ENCODE peak calls at places on chromosomes 5 and 9, in nine cellular contexts. O is GM12878, U is lower lobe of right lung, K is heart right ventricle, J is mesendoderm, I is GM23338, B is HepG2, H is NT2/D1, N is fibroblast of lung. C is an unnamed sample. For H3K4me1 and H3K36me3, the result is how much of the 10 kb centered on the place peaks cover.

GRCh38 chr9:37215456-37216229 is 95.3 kb downstream of the ZCCHC7 start:
- DNase-seq in O (no peak), U (no peak), K (no peak), J (no peak), I (no peak), B (no peak), H (no peak), N (peak), C (no peak)

GRCh38 chr5:139157556-139157955 is 40.6 kb downstream of the SIL1 start:
- DNase-seq in O (no peak), U (no peak), K (no peak), J (no peak), I (no peak), B (no peak), H (no peak), N (no peak), C (no peak)

GRCh38 chr5:73280386-73280785 is 107.4 kb downstream of the TMEM174 start:
- DNase-seq in O (no peak), U (peak), K (no peak), J (no peak), I (no peak), B (no peak), H (no peak), N (no peak), C (no peak)

GRCh38 chr9:89342213-89342612 is 23.9 kb downstream of the SECISBP2 start:
- DNase-seq in O (no peak), U (no peak), K (no peak), J (peak), I (no peak), B (no peak), H (no peak), N (no peak), C (no peak)

GRCh38 chr9:70679845-70680244 is 265.4 kb upstream of the KLF9 start:
- DNase-seq in O (no peak), U (no peak), K (no peak), J (no peak), I (no peak), B (no peak), H (no peak), N (no peak), C (no peak)

GRCh38 chr9:96620832-96621269 is 1.2 kb upstream of the CDC14B start:
- DNase-seq in O (no peak), U (no peak), K (no peak), J (peak), I (peak), B (peak), H (peak), N (no peak), C (no peak)

GRCh38 chr9:98406469-98406868 is 151.0 kb upstream of the TBC1D2 start:
- DNase-seq in O (no peak), U (no peak), K (no peak), J (no peak), I (no peak), B (no peak), H (no peak), N (no peak), C (no peak)

GRCh38 chr5:16538001-16538400 is 72.4 kb upstream of the ZNF622 start:
- DNase-seq in O (no peak), U (no peak), K (no peak), J (no peak), I (no peak), B (no peak), H (no peak), N (no peak), C (no peak)

GRCh38 chr9:129989740-129990139 is 53.2 kb downstream of the FNBP1 start:
- DNase-seq in O (no peak), U (no peak), K (no peak), J (no peak), I (no peak), B (no peak), H (no peak), N (peak), C (no peak)

GRCh38 chr5:124457101-124457500 is 289.3 kb downstream of the ZNF608 start:
- DNase-seq in O (no peak), U (no peak), K (no peak), J (no peak), I (no peak), B (no peak), H (no peak), N (no peak), C (no peak)

GRCh38 chr9:132896906-132897305 is 18.2 kb downstream of the SPACA9 start:
- DNase-seq in O (no peak), U (no peak), K (no peak), J (no peak), I (no peak), B (no peak), H (no peak), N (no peak), C (no peak)

GRCh38 chr5:155661859-155662258 is 648.3 kb downstream of the KIF4B start:
- DNase-seq in O (no peak), U (no peak), K (no peak), J (no peak), I (no peak), B (no peak), H (no peak), N (no peak), C (no peak)

GRCh38 chr5:135243194-135244191 is 155.5 kb downstream of the MACROH2A1 start:
- DNase-seq in O (no peak), U (no peak), K (peak), J (no peak), I (no peak), B (peak), H (no peak), N (no peak), C (no peak)

GRCh38 chr9:83978992-83979811 is 813 bp downstream of the HNRNPK start:
- DNase-seq in O (no peak), U (peak), K (peak), J (peak), I (peak), B (peak), H (peak), N (peak), C (peak)

GRCh38 chr5:88799976-88800375 is 83.0 kb downstream of the MEF2C start:
- DNase-seq in O (no peak), U (no peak), K (no peak), J (no peak), I (no peak), B (no peak), H (no peak), N (peak), C (no peak)

GRCh38 chr9:96442491-96442890 is 7.5 kb upstream of the HABP4 start:
- DNase-seq in O (no peak), U (no peak), K (no peak), J (no peak), I (no peak), B (no peak), H (no peak), N (no peak), C (no peak)

GRCh38 chr5:131163315-131164119 is 1.5 kb downstream of the HINT1 start:
- DNase-seq in O (no peak), U (no peak), K (no peak), J (peak), I (no peak), B (peak), H (no peak), N (peak), C (no peak)

GRCh38 chr9:38022995-38023394 is 46.0 kb downstream of the SHB start:
- DNase-seq in O (no peak), U (peak), K (no peak), J (no peak), I (no peak), B (no peak), H (no peak), N (no peak), C (no peak)

GRCh38 chr9:104863180-104863883 is 64.6 kb downstream of the ABCA1 start:
- DNase-seq in O (peak), U (no peak), K (no peak), J (peak), I (peak), B (peak), H (no peak), N (peak), C (peak)

GRCh38 chr9:104861406-104861805 is 66.5 kb downstream of the ABCA1 start:
- DNase-seq in O (no peak), U (no peak), K (no peak), J (no peak), I (no peak), B (no peak), H (no peak), N (no peak), C (no peak)

GRCh38 chr9:104866186-104866585 is 61.8 kb downstream of the ABCA1 start:
- DNase-seq in O (no peak), U (no peak), K (no peak), J (no peak), I (no peak), B (no peak), H (no peak), N (peak), C (no peak)

GRCh38 chr9:104868303-104868686 is 59.7 kb downstream of the ABCA1 start:
- DNase-seq in O (no peak), U (no peak), K (no peak), J (no peak), I (no peak), B (no peak), H (no peak), N (no peak), C (no peak)

DNA sequence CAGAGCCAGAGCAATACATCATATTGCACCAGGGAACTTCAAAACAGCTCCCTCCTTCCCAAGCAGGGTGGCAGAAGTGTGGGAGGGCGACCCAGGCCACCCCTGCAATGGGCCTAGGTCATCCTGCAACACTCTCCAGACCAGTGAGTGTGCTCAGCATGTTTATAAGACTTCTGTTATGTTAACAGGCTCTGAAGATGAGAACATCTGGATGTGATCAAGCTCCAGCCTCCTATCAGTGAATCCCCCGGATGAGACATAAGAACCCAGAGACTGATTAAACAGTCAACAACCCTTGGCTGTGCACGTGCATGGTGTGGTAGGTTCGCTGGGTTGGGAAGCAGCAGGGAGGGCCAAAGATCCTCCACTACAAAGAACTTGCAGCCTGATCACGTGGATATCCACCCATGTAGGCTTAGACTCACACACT is 63.3 kb downstream of the ABCA1 start:
- DNase-seq in O (no peak), U (no peak), K (no peak), J (no peak), I (no peak), B (no peak), H (no peak), N (peak), C (no peak)
- H3K4me1 ChIP-seq in O (under half), U (half or more), K (half or more), J (under half), I (under half), B (half or more), H (under half), N (under half), C (under half)

GRCh38 chr5:40682431-40683017 is 2.8 kb downstream of the PTGER4 start:
- DNase-seq in O (no peak), U (peak), K (no peak), J (no peak), I (no peak), B (no peak), H (no peak), N (no peak), C (no peak)
- H3K36me3 ChIP-seq in O (under half), U (under half), K (under half), J (under half), I (under half), B (under half), H (under half), N (under half), C (under half)

GRCh38 chr9:27770541-27770940 is 197.3 kb upstream of the C9orf72 start:
- DNase-seq in O (no peak), U (no peak), K (no peak), J (no peak), I (no peak), B (no peak), H (no peak), N (no peak), C (no peak)
- H3K4me1 ChIP-seq in O (under half), U (under half), K (under half), J (under half), I (under half), B (under half), H (under half), N (under half), C (under half)

DNA sequence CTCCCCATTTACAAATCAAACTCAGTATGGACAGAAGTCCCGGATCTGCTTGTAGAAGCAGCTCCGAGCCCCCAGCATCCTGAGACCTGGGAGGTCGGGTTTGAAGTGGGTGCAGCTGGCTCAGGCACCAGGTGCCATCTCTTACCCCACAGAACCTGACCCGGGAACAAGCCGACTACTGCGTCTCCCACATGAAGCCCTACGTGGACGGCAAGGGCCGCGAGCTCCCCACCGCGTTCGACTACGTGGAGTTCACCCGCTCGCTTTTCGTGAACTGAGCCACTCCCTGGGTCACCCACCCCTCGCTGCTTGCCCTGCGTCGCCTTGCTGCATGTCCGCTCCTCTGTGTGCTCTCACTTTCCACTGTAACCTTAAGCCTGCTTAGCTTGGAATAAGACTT is 23.6 kb downstream of the DYNC2I2 start:
- DNase-seq in O (no peak), U (peak), K (no peak), J (no peak), I (no peak), B (no peak), H (no peak), N (no peak), C (no peak)
- H3K36me3 ChIP-seq in O (under half), U (half or more), K (half or more), J (under half), I (under half), B (under half), H (half or more), N (under half), C (half or more)

GRCh38 chr9:136915632-136916329 is 28.8 kb downstream of the FBXW5 start:
- DNase-seq in O (no peak), U (no peak), K (no peak), J (no peak), I (no peak), B (no peak), H (no peak), N (no peak), C (no peak)

GRCh38 chr9:136920069-136920468 is 24.5 kb downstream of the FBXW5 start:
- DNase-seq in O (no peak), U (no peak), K (no peak), J (no peak), I (no peak), B (no peak), H (no peak), N (no peak), C (no peak)

GRCh38 chr9:136920832-136921231 is 23.7 kb downstream of the FBXW5 start:
- DNase-seq in O (no peak), U (no peak), K (no peak), J (no peak), I (no peak), B (no peak), H (no peak), N (no peak), C (no peak)

GRCh38 chr9:136916330-136917184 is 28.0 kb downstream of the FBXW5 start:
- DNase-seq in O (no peak), U (no peak), K (no peak), J (no peak), I (no peak), B (no peak), H (no peak), N (no peak), C (no peak)

GRCh38 chr9:136917902-136918301 is 26.6 kb downstream of the FBXW5 start:
- DNase-seq in O (no peak), U (no peak), K (no peak), J (no peak), I (no peak), B (no peak), H (no peak), N (no peak), C (no peak)
- H3K4me1 ChIP-seq in O (under half), U (under half), K (under half), J (under half), I (under half), B (under half), H (under half), N (under half), C (under half)

DNA sequence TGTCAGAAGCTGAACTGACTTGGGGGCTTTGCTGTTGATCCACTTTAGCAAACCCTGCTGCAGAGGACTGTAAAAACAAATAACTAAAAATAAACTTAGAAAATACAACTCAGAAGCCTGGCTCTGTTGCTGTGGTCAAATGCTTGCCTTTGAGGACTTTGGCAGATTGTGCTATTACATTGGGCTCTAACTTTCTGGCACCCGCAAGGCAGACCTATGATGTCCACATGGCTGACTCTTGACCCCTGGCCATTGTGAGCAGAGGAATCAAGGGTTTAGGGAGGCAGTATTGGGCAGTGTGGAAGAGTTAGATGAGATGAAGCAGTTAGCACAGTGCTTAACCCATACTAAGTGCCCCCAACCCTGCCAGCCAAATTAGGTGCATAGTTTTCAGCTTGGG is 34.0 kb downstream of the OTULIN start:
- DNase-seq in O (no peak), U (no peak), K (no peak), J (no peak), I (no peak), B (no peak), H (no peak), N (no peak), C (no peak)
- H3K36me3 ChIP-seq in O (under half), U (half or more), K (under half), J (under half), I (under half), B (under half), H (half or more), N (under half), C (half or more)

GRCh38 chr5:78757269-78758053 is 108.9 kb upstream of the LHFPL2 start:
- DNase-seq in O (peak), U (no peak), K (no peak), J (no peak), I (no peak), B (peak), H (no peak), N (peak), C (no peak)

GRCh38 chr5:78763659-78764189 is 115.2 kb upstream of the LHFPL2 start:
- DNase-seq in O (peak), U (no peak), K (no peak), J (no peak), I (no peak), B (no peak), H (no peak), N (no peak), C (no peak)

GRCh38 chr5:78761831-78762230 is 113.3 kb upstream of the LHFPL2 start:
- DNase-seq in O (no peak), U (no peak), K (no peak), J (no peak), I (no peak), B (peak), H (no peak), N (no peak), C (no peak)

GRCh38 chr5:78758169-78758839 is 109.7 kb upstream of the LHFPL2 start:
- DNase-seq in O (peak), U (no peak), K (no peak), J (no peak), I (no peak), B (peak), H (no peak), N (peak), C (no peak)

GRCh38 chr5:78760411-78761169 is 112.0 kb upstream of the LHFPL2 start:
- DNase-seq in O (no peak), U (no peak), K (no peak), J (peak), I (peak), B (peak), H (no peak), N (no peak), C (no peak)
- H3K4me1 ChIP-seq in O (half or more), U (under half), K (under half), J (under half), I (under half), B (half or more), H (under half), N (under half), C (under half)

DNA sequence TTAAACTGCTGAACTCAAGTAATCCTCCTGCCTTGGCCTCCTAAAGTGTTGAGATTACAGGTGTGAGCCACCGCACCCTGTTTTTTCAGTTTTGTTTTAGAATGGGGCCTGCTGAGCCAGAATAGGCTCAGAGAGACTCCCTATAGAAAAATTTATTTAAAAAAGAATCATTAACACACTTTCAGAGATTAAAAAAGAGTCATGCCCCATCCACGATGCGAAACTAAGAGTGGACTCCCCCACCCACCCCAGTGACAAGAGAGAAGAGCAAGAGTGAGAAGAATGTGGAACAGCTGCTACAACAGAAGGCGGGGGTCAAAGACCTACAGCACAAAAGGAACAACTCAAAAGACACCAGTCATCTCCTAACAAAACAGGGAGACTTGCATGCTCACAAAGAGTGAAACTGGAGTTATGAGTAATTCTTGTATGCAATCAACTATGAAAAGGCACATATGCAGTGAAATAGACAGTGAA is 47.2 kb downstream of the GLDC start:
- DNase-seq in O (peak), U (no peak), K (no peak), J (no peak), I (no peak), B (no peak), H (no peak), N (no peak), C (no peak)
- H3K36me3 ChIP-seq in O (under half), U (under half), K (under half), J (under half), I (half or more), B (under half), H (under half), N (under half), C (under half)

DNA sequence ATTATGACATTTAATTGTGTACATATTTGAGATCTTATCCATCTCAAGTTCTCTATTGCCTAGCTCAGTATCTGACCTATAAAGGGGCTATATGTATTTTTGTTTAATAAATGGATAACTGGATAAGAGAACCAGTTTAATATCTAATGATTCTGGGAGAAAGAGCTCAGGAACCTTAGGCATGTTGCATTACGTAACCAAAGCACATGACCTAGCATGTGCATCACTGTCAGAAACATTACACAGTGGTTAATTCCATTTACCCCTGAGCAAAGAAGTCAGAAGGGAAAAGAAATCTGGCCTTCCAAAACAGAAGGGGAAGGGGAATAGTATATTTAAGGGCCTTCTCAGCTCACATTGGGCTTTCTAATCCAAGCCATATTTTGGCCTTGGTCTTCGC is 12.3 kb downstream of the PAPPA start:
- DNase-seq in O (no peak), U (no peak), K (no peak), J (no peak), I (no peak), B (no peak), H (no peak), N (no peak), C (no peak)
- H3K4me1 ChIP-seq in O (under half), U (under half), K (under half), J (under half), I (under half), B (under half), H (under half), N (under half), C (under half)

GRCh38 chr5:166341708-166342329 is 1949.6 kb upstream of the WWC1 start:
- DNase-seq in O (no peak), U (no peak), K (no peak), J (peak), I (peak), B (no peak), H (no peak), N (no peak), C (no peak)

GRCh38 chr5:166342330-166342891 is 1949.0 kb upstream of the WWC1 start:
- DNase-seq in O (no peak), U (no peak), K (no peak), J (no peak), I (no peak), B (no peak), H (no peak), N (no peak), C (no peak)

GRCh38 chr5:166340039-166340438 is 1951.4 kb upstream of the WWC1 start:
- DNase-seq in O (no peak), U (no peak), K (no peak), J (no peak), I (no peak), B (no peak), H (no peak), N (peak), C (no peak)

GRCh38 chr5:166338801-166339200 is 1952.6 kb upstream of the WWC1 start:
- DNase-seq in O (no peak), U (no peak), K (no peak), J (no peak), I (no peak), B (no peak), H (no peak), N (peak), C (no peak)
- H3K36me3 ChIP-seq in O (under half), U (under half), K (under half), J (under half), I (under half), B (under half), H (under half), N (under half), C (under half)

C was measured in CD4-positive, CD25-positive, alpha-beta regulatory T cell.